ENCODE peak calls at places on chromosomes 7 and 10, in seven cellular contexts. J is H9, B is transverse colon, F is neural progenitor cell, K is IMR-90, R is mammary epithelial cell, S is A549. I is an unnamed sample.

GRCh38 chr7:131027287-131027773 is 293.3 kb upstream of the KLF14 start:
- DNase-seq in J (no peak), B (no peak), F (no peak), K (peak; percentile 67), R (peak; percentile 63), S (no peak), I (peak; percentile 72)

GRCh38 chr7:121204537-121204936 is 124.3 kb upstream of the WNT16 start:
- DNase-seq in J (no peak), B (no peak), F (no peak), K (peak; percentile 32), R (no peak), S (no peak), I (no peak)

GRCh38 chr10:118812393-118812740 is 57.6 kb upstream of the CACUL1 start:
- DNase-seq in J (no peak), B (no peak), F (peak; percentile 52), K (no peak), R (no peak), S (no peak), I (no peak)

GRCh38 chr10:51260376-51260775 is 186.1 kb downstream of the PRKG1 start:
- DNase-seq in J (no peak), B (no peak), F (no peak), K (no peak), R (no peak), S (no peak), I (no peak)

GRCh38 chr7:2843191-2843685 is 870 bp downstream of the GNA12 start:
- DNase-seq in J (no peak), B (no peak), F (no peak), K (no peak), R (no peak), S (no peak), I (no peak)

GRCh38 chr7:23915196-23915595 is 205.2 kb downstream of the STK31 start:
- DNase-seq in J (no peak), B (no peak), F (no peak), K (no peak), R (no peak), S (no peak), I (no peak)

GRCh38 chr7:113367187-113367586 is 248.8 kb upstream of the SMIM30 start:
- DNase-seq in J (no peak), B (no peak), F (no peak), K (peak; percentile 2), R (no peak), S (no peak), I (no peak)

GRCh38 chr7:17493451-17493850 is 195.0 kb downstream of the AHR start:
- DNase-seq in J (no peak), B (no peak), F (no peak), K (no peak), R (peak; percentile 37), S (no peak), I (peak; percentile 25)

GRCh38 chr7:51276091-51276605 is 40.5 kb downstream of the COBL start:
- DNase-seq in J (no peak), B (no peak), F (no peak), K (no peak), R (no peak), S (no peak), I (no peak)

GRCh38 chr7:158431941-158432347 is 155.7 kb downstream of the PTPRN2 start:
- DNase-seq in J (no peak), B (peak; percentile 76), F (no peak), K (peak; percentile 28), R (peak; percentile 51), S (peak; percentile 98), I (no peak)

GRCh38 chr7:30778246-30779025 is 7.2 kb downstream of the MINDY4 start:
- DNase-seq in J (no peak), B (no peak), F (no peak), K (peak; percentile 52), R (no peak), S (no peak), I (no peak)

GRCh38 chr10:95756061-95756751 is at the start of gene ENTPD1:
- DNase-seq in J (peak; percentile 37), B (peak; percentile 59), F (peak; percentile 15), K (peak; percentile 12), R (no peak), S (no peak), I (peak; percentile 9)

GRCh38 chr10:35447693-35448407 is 111.5 kb downstream of the CCNY start:
- DNase-seq in J (peak; percentile 61), B (peak; percentile 35), F (peak; percentile 32), K (peak; percentile 72), R (peak; percentile 67), S (peak; percentile 53), I (peak; percentile 91)
- H3K27ac ChIP-seq in J (no peak overlapping the region), B (peak overlapping the region; percentile 11), F (no peak overlapping the region), K (peak overlapping the region; percentile 19), R (peak overlapping the region; percentile 71), S (peak overlapping the region; percentile 77), I (no peak overlapping the region)

GRCh38 chr10:127577376-127577775 is 28.3 kb downstream of the NPS start:
- DNase-seq in J (no peak), B (no peak), F (no peak), K (peak; percentile 25), R (no peak), S (no peak), I (peak; percentile 13)
- TF ChIP-seq CTCF in J (peak; percentile 31), B (no peak), F (peak; percentile 35), K (peak; percentile 38), R (peak; percentile 7), S (peak; percentile 44), I (no peak)

DNA sequence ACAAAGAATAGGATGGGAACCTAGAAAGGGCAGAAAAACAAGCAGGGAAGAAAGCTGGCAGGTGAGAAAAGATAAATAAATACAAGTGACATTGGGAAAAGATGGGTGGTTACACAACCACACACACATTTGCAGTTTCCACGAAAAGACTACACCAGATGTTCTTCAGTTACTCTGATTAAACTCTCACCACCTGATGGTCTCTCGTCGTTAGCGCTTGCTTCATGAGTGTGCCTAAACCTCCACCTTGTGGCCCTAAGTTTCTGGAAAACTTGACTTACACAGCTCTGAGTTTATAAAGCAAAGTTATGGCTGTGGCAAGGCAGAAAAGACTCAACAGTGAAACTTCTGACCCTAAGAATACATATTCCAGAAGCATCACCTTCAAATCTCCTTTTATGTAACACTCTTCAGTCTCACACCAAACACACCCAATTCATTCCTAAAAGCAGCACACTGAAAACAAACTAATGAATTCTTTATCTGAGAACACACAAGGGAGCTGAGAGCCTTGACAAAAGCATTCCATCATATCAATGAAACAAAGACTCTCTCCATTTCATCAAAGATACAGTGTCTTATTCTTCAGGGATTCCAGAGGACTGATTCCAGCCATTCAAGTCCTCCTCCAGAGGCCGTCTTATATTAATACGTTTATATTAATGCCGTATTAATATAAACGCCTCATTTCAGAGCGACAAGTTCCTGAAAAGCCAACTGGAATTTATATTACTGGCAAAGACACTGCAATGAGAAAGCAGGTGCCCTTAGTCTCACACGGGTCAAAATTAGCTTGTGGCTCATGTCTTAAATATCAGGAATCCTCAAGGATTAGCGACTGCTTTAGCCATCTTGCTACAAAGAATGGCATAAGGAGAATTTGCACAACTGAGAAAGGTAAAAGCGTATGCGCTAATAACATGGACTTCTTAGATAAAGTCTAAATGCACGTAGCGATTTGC is 77.6 kb downstream of the RNF216 start:
- DNase-seq in J (no peak), B (no peak), F (peak; percentile 15), K (no peak), R (no peak), S (no peak), I (no peak)
- H3K27ac ChIP-seq in J (no peak overlapping the region), B (peak overlapping the region; percentile 39), F (peak overlapping the region; percentile 2), K (no peak overlapping the region), R (no peak overlapping the region), S (peak overlapping the region; percentile 65), I (peak overlapping the region; percentile 100)

DNA sequence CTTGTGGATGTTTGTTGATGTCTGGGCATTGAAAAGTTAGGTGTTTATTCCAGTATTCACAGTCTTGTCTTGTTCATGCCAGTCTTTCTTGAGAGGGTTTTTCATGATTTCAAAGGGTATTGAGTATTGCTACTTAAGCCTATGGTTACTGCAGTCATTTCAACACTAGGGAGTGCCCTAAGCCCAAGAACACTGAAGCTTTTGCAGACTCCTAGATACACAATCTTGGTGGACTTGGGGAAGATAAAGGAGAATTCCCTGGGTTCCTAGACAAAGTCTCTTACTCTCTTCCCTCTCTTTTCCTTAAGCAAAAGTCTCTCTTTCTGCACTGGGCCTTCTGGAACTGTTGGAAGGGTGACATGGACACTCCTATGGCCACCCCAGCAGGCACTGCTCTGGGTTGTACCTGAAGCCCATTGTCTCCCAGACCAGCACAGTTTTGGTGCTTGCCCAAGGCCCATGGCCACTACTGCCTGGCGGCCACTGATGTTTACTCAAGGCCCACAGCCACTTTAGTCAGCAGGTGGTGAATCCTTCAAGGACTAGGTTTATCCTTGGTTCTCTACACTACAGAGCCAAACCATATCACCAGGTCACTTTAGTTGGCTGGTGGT is 24.9 kb downstream of the SAMD9 start:
- DNase-seq in J (no peak), B (no peak), F (peak; percentile 53), K (peak; percentile 71), R (peak; percentile 38), S (peak; percentile 49), I (peak; percentile 68)
- TF ChIP-seq CTCF in J (peak; percentile 72), B (no peak), F (peak; percentile 60), K (peak; percentile 67), R (peak; percentile 62), S (peak; percentile 37), I (peak; percentile 59)

I was measured in cardiac muscle cell.